ENCODE peak calls at places on chromosomes 2 and 18, in seven cellular contexts. O, F, N, I, R, H and A are unnamed samples.

GRCh38 chr2:43305006-43305405 is 78.6 kb upstream of the ZFP36L2 start:
- DNase-seq in O (no peak), F (no peak), N (no peak), I (no peak), R (peak; percentile 83), H (no peak), A (peak; percentile 32)

GRCh38 chr2:42840760-42841159 is 48.4 kb upstream of the HAAO start:
- DNase-seq in O (no peak), F (peak; percentile 38), N (no peak), I (no peak), R (no peak), H (no peak), A (no peak)

GRCh38 chr2:112947374-112947773 is 30.4 kb upstream of the IL36G start:
- DNase-seq in O (no peak), F (no peak), N (no peak), I (no peak), R (no peak), H (no peak), A (peak; percentile 62)

GRCh38 chr2:89767581-89768435 is 1076.3 kb downstream of the RPIA start:
- DNase-seq in O (no peak), F (peak; percentile 45), N (no peak), I (no peak), R (no peak), H (peak; percentile 74), A (no peak)

GRCh38 chr18:79755496-79756142 is 42.1 kb upstream of the KCNG2 start:
- DNase-seq in O (no peak), F (peak; percentile 27), N (no peak), I (no peak), R (no peak), H (no peak), A (no peak)

GRCh38 chr18:79609841-79610281 is 69.7 kb upstream of the CTDP1 start:
- DNase-seq in O (no peak), F (peak; percentile 35), N (no peak), I (no peak), R (no peak), H (peak; percentile 13), A (no peak)

GRCh38 chr2:23417310-23417709 is 32.3 kb downstream of the KLHL29 start:
- DNase-seq in O (no peak), F (peak; percentile 37), N (no peak), I (no peak), R (no peak), H (no peak), A (no peak)

GRCh38 chr18:27696148-27696547 is 480.8 kb downstream of the CDH2 start:
- DNase-seq in O (no peak), F (no peak), N (no peak), I (no peak), R (no peak), H (no peak), A (no peak)

GRCh38 chr2:230457073-230457768 is 41.2 kb downstream of the SP100 start:
- DNase-seq in O (no peak), F (peak; percentile 64), N (no peak), I (no peak), R (no peak), H (no peak), A (no peak)

GRCh38 chr2:181778621-181779195 is 98.4 kb upstream of the NEUROD1 start:
- DNase-seq in O (no peak), F (no peak), N (no peak), I (no peak), R (no peak), H (no peak), A (no peak)

GRCh38 chr2:113827426-113827825 is 62.5 kb upstream of the ACTR3 start:
- DNase-seq in O (no peak), F (no peak), N (no peak), I (no peak), R (no peak), H (no peak), A (no peak)

GRCh38 chr2:10923965-10924364 is 12.2 kb downstream of the KCNF1 start:
- DNase-seq in O (no peak), F (peak; percentile 9), N (no peak), I (no peak), R (no peak), H (no peak), A (no peak)

GRCh38 chr2:149410701-149411484 is 80.5 kb downstream of the LYPD6 start:
- DNase-seq in O (peak; percentile 97), F (peak; percentile 47), N (no peak), I (no peak), R (no peak), H (no peak), A (peak; percentile 48)

GRCh38 chr2:52113338-52113737 is 1081.4 kb upstream of the NRXN1 start:
- DNase-seq in O (peak; percentile 4), F (no peak), N (no peak), I (no peak), R (peak; percentile 9), H (no peak), A (no peak)

GRCh38 chr18:75132068-75132467 is 76.9 kb downstream of the PTGR3 start:
- DNase-seq in O (no peak), F (peak; percentile 19), N (no peak), I (no peak), R (no peak), H (no peak), A (no peak)

GRCh38 chr2:206477296-206477695 is 34.0 kb downstream of the ADAM23 start:
- DNase-seq in O (peak; percentile 47), F (no peak), N (no peak), I (no peak), R (peak; percentile 59), H (no peak), A (no peak)

GRCh38 chr2:193428336-193428818 is 1233.6 kb upstream of the TMEFF2 start:
- DNase-seq in O (no peak), F (no peak), N (no peak), I (no peak), R (no peak), H (no peak), A (peak; percentile 52)

GRCh38 chr2:143282684-143283083 is 153.5 kb downstream of the ARHGAP15 start:
- DNase-seq in O (no peak), F (no peak), N (no peak), I (no peak), R (no peak), H (no peak), A (no peak)

GRCh38 chr2:185472574-185472973 is 266.0 kb upstream of the FSIP2 start:
- DNase-seq in O (no peak), F (no peak), N (no peak), I (no peak), R (no peak), H (no peak), A (no peak)

GRCh38 chr2:52117299-52117698 is 1085.4 kb upstream of the NRXN1 start:
- DNase-seq in O (peak; percentile 10), F (no peak), N (no peak), I (no peak), R (peak; percentile 73), H (no peak), A (no peak)

GRCh38 chr2:1491751-1492150 is 78.5 kb downstream of the TPO start:
- DNase-seq in O (no peak), F (peak; percentile 17), N (no peak), I (no peak), R (no peak), H (no peak), A (no peak)

GRCh38 chr2:89780318-89780717 is 1088.8 kb downstream of the RPIA start:
- DNase-seq in O (no peak), F (no peak), N (no peak), I (no peak), R (no peak), H (no peak), A (no peak)

GRCh38 chr2:95025406-95026319 is at the start of gene MAL:
- DNase-seq in O (no peak), F (peak; percentile 58), N (no peak), I (peak; percentile 26), R (peak; percentile 11), H (no peak), A (no peak)

GRCh38 chr18:49597152-49597551 is 35.3 kb downstream of the LIPG start:
- DNase-seq in O (no peak), F (no peak), N (no peak), I (no peak), R (peak; percentile 13), H (no peak), A (no peak)

GRCh38 chr2:1936411-1936980 is 192.2 kb upstream of the PXDN start:
- DNase-seq in O (no peak), F (no peak), N (no peak), I (no peak), R (no peak), H (no peak), A (no peak)

GRCh38 chr2:217127744-217128143 is 267.9 kb upstream of the TNP1 start:
- DNase-seq in O (no peak), F (no peak), N (no peak), I (no peak), R (no peak), H (no peak), A (no peak)

GRCh38 chr18:34838669-34839068 is 128.6 kb downstream of the DTNA start:
- DNase-seq in O (no peak), F (no peak), N (no peak), I (no peak), R (no peak), H (no peak), A (no peak)

DNA sequence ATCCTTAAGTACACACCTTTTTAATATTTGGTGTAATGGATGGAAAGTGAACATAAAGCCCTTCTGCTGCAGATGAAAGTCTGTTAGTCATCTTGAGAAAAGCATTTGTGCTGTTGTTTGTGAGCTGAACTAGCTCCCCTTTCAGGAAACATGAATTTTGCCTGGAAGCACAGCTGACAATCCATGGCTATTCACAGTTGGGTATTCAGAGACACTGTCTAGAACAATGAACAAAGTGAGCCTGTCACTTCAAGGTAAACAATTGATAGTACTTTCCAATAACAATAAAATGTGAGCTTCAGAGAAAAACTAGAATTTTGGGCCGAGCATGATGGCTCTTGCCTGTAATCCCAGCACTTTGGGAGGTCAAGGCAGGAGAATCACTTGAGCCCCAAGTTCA is 6.8 kb upstream of the EFHD1 start:
- DNase-seq in O (no peak), F (no peak), N (no peak), I (no peak), R (no peak), H (no peak), A (no peak)
- TF ChIP-seq CTCF in O (no peak), F (no peak), N (no peak), I (no peak), R (no peak), H (no peak), A (no peak)

GRCh38 chr2:241063587-241063986 is 38.5 kb downstream of the MTERF4 start:
- DNase-seq in O (no peak), F (no peak), N (peak; percentile 28), I (no peak), R (no peak), H (no peak), A (no peak)
- TF ChIP-seq CTCF in O (no peak), F (no peak), N (no peak), I (no peak), R (peak; percentile 3), H (no peak), A (peak; percentile 8)

DNA sequence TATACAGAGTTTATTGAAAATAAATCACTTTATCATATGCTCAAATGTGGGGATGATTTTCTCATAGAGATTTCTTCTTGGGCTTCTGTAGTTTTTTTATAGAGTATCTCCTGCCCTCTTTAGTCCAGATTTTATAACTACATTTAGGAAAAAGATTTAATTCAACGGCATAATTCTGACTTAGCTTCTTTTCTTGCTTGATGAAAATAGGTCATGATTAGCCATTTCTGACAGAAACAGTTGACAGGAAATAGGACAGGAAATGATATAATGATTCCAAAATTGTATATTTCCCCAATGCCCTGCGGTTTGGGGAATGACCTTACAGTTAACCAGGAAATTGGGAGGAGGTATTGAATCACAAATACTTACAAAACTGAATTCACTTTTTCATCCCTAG is 1531.9 kb upstream of the ACVR2A start:
- DNase-seq in O (peak; percentile 37), F (no peak), N (no peak), I (no peak), R (peak; percentile 73), H (no peak), A (no peak)
- TF ChIP-seq CTCF in O (no peak), F (peak; percentile 25), N (no peak), I (peak; percentile 52), R (no peak), H (peak; percentile 41), A (peak; percentile 45)

GRCh38 chr2:28096421-28096820 is 205.9 kb downstream of the BABAM2 start:
- DNase-seq in O (peak; percentile 19), F (no peak), N (no peak), I (no peak), R (peak; percentile 59), H (no peak), A (no peak)
- TF ChIP-seq CTCF in O (no peak), F (no peak), N (no peak), I (no peak), R (no peak), H (no peak), A (no peak)